ENCODE peak calls at places on chromosomes 13 and 19, in six cellular contexts. C is lower lobe of right lung, W is K562, K is LoVo, N is iris pigment epithelial cell, O is RKO. A is an unnamed sample.

GRCh38 chr19:38494379-38494778 is 60.9 kb downstream of the RYR1 start:
- DNase-seq in C (no peak), W (no peak), K (no peak), N (no peak), O (no peak), A (no peak)

GRCh38 chr13:81442904-81443303 is 1102.0 kb upstream of the SPRY2 start:
- DNase-seq in C (no peak), W (no peak), K (no peak), N (no peak), O (no peak), A (no peak)

GRCh38 chr19:15508035-15508710 is at the start of gene CYP4F22:
- DNase-seq in C (no peak), W (peak), K (no peak), N (no peak), O (no peak), A (no peak)

GRCh38 chr13:76672422-76672821 is 213.8 kb downstream of the KCTD12 start:
- DNase-seq in C (no peak), W (no peak), K (no peak), N (peak), O (no peak), A (no peak)

GRCh38 chr13:25584975-25585374 is 213.2 kb downstream of the ATP8A2 start:
- DNase-seq in C (no peak), W (no peak), K (no peak), N (no peak), O (no peak), A (no peak)

GRCh38 chr19:1081301-1082164 is 13.6 kb downstream of the POLR2E start:
- DNase-seq in C (no peak), W (no peak), K (no peak), N (no peak), O (no peak), A (no peak)

GRCh38 chr19:18300930-18301717 is 19.7 kb upstream of the JUND start:
- DNase-seq in C (peak), W (peak), K (peak), N (peak), O (peak), A (no peak)

GRCh38 chr19:32717496-32717895 is 2.1 kb upstream of the TDRD12 start:
- DNase-seq in C (no peak), W (no peak), K (no peak), N (no peak), O (no peak), A (peak)

GRCh38 chr13:44380404-44381165 is 7.0 kb downstream of the SERP2 start:
- DNase-seq in C (no peak), W (no peak), K (no peak), N (peak), O (no peak), A (no peak)

GRCh38 chr13:35471466-35472307 is 4.8 kb downstream of the MAB21L1 start:
- DNase-seq in C (no peak), W (no peak), K (no peak), N (peak), O (no peak), A (no peak)

GRCh38 chr19:1039646-1040475 is at the start of gene ABCA7:
- DNase-seq in C (peak), W (peak), K (peak), N (peak), O (peak), A (peak)

GRCh38 chr19:46990998-46991676 is 28.5 kb upstream of the NPAS1 start:
- DNase-seq in C (peak), W (peak), K (peak), N (peak), O (peak), A (peak)